ENCODE peak calls at places on chromosomes 12 and 14, in four cellular contexts. Y, Z, X and J are unnamed samples.

GRCh38 chr12:51868821-51869489 is 18.9 kb upstream of the ANKRD33 start:
- DNase-seq in Y (no peak), Z (no peak), X (no peak), J (no peak)

GRCh38 chr14:90970167-90970600 is 90.3 kb downstream of the RPS6KA5 start:
- DNase-seq in Y (no peak), Z (no peak), X (no peak), J (peak)

GRCh38 chr12:64968989-64969819 is 144.8 kb downstream of the TBC1D30 start:
- DNase-seq in Y (no peak), Z (no peak), X (no peak), J (no peak)

GRCh38 chr14:97777622-97778021 is 980.4 kb downstream of the VRK1 start:
- DNase-seq in Y (peak), Z (no peak), X (no peak), J (no peak)

GRCh38 chr12:27965411-27965810 is 7.1 kb downstream of the PTHLH start:
- DNase-seq in Y (no peak), Z (no peak), X (no peak), J (no peak)

GRCh38 chr14:53011053-53011462 is 60.2 kb upstream of the FERMT2 start:
- DNase-seq in Y (no peak), Z (peak), X (peak), J (peak)

GRCh38 chr14:88551094-88551870 is 3.5 kb downstream of the PTPN21 start:
- DNase-seq in Y (peak), Z (peak), X (peak), J (peak)

GRCh38 chr14:55715889-55716288 is 135.9 kb downstream of the KTN1 start:
- DNase-seq in Y (no peak), Z (no peak), X (no peak), J (no peak)

GRCh38 chr12:22916241-22916640 is 291.3 kb downstream of the ETNK1 start:
- DNase-seq in Y (no peak), Z (no peak), X (no peak), J (no peak)

GRCh38 chr12:114685869-114686268 is 1.9 kb upstream of the TBX3 start:
- DNase-seq in Y (no peak), Z (no peak), X (no peak), J (no peak)

GRCh38 chr14:53152627-53152908 is 555 bp downstream of the DDHD1 start:
- DNase-seq in Y (peak), Z (no peak), X (no peak), J (no peak)

GRCh38 chr14:91317381-91318313 is 73.1 kb upstream of the GPR68 start:
- DNase-seq in Y (peak), Z (peak), X (peak), J (no peak)

GRCh38 chr12:75990189-75990912 is 41.2 kb downstream of the PHLDA1 start:
- DNase-seq in Y (no peak), Z (no peak), X (no peak), J (no peak)

GRCh38 chr14:94041551-94042346 is 15.6 kb downstream of the OTUB2 start:
- DNase-seq in Y (no peak), Z (peak), X (no peak), J (peak)

GRCh38 chr14:67722293-67722692 is 20.6 kb downstream of the RDH12 start:
- DNase-seq in Y (no peak), Z (peak), X (peak), J (peak)
- H3K4me3 ChIP-seq in Y (no peak), Z (peak), X (no peak), J (no peak)

GRCh38 chr12:58917699-58918334 is 2.5 kb downstream of the LRIG3 start:
- DNase-seq in Y (no peak), Z (no peak), X (no peak), J (no peak)

GRCh38 chr12:58918475-58918874 is 1.8 kb downstream of the LRIG3 start:
- DNase-seq in Y (no peak), Z (no peak), X (no peak), J (no peak)

GRCh38 chr12:58920956-58921861 is 905 bp upstream of the LRIG3 start:
- DNase-seq in Y (no peak), Z (no peak), X (peak), J (no peak)

GRCh38 chr12:58919271-58920101 is 818 bp downstream of the LRIG3 start:
- DNase-seq in Y (no peak), Z (no peak), X (peak), J (peak)

GRCh38 chr12:58920102-58920955 is at the start of gene LRIG3:
- DNase-seq in Y (no peak), Z (peak), X (peak), J (peak)
- H3K27ac ChIP-seq in Y (no peak), Z (peak), X (peak), J (peak)

DNA sequence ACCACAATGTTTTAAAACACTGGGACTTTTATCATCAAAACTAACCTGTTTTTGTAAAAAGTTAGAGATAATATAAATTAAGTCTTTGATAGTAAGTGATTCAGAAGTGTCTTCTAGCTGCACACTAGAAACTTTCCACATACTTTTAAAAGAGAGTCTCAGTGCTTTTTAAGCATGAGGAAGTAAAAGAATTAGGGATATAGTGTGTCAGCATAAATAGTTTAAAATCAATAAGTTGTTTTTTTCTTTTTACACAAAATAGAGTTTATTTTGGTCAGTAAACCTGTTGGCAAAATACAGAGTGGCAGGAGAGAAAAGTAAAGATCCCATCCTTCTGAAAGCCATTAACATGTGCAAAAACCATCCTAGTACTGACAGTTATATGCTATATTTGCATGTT is 1.7 kb downstream of the DNM1L start:
- DNase-seq in Y (no peak), Z (no peak), X (no peak), J (no peak)
- H3K4me3 ChIP-seq in Y (peak), Z (no peak), X (no peak), J (peak)

GRCh38 chr14:73726025-73726961 is 12.1 kb upstream of the PNMA1 start:
- DNase-seq in Y (no peak), Z (no peak), X (no peak), J (peak)

GRCh38 chr14:73725116-73726024 is 11.2 kb upstream of the PNMA1 start:
- DNase-seq in Y (no peak), Z (no peak), X (no peak), J (peak)

GRCh38 chr14:73723799-73724621 is 9.8 kb upstream of the PNMA1 start:
- DNase-seq in Y (no peak), Z (peak), X (no peak), J (peak)

GRCh38 chr14:73723411-73723798 is 9.2 kb upstream of the PNMA1 start:
- DNase-seq in Y (no peak), Z (no peak), X (no peak), J (peak)

DNA sequence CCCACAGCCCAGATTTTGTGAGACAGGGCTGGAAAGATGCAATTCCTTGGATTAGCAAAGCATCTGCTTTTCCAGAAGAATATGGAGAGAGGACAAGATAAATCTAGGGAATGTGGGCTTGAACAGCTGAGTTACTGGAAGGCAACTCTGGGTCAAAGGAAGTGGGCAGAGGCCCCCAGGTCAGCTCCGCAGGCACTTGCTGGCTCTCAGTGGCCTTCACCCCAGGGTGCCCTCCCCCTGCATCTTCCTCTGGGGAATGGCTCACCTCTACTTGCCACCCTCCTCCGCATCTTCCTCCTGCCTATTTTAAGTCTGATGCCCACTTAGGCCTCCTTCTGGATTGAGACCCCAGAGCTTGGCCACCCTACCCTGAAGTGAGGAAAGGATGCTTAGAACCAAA is 10.5 kb upstream of the PNMA1 start:
- DNase-seq in Y (no peak), Z (no peak), X (no peak), J (no peak)
- H3K27ac ChIP-seq in Y (peak), Z (peak), X (peak), J (no peak)

GRCh38 chr12:108839011-108839889 is 18.1 kb downstream of the SSH1 start:
- DNase-seq in Y (no peak), Z (no peak), X (peak), J (no peak)
- H3K4me3 ChIP-seq in Y (no peak), Z (no peak), X (no peak), J (no peak)